ENCODE peak calls at places on chromosomes 2 and 18, in ten cellular contexts. T is foreskin fibroblast, K is Peyer's patch, G is neural progenitor cell, B is lower lobe of right lung, S is fibroblast of mammary gland, N is brain microvascular endothelial cell, M is fibroblast of the aortic adventitia, V is GM06990, L is K562. H is an unnamed sample.

GRCh38 chr2:24084386-24085375 is at the start of gene TP53I3:
- DNase-seq in G (peak), S (peak), M (peak), V (peak), K (peak), N (peak), B (peak), L (peak), T (peak), H (peak)

GRCh38 chr2:74440378-74441110 is 1.2 kb downstream of the RTKN start:
- DNase-seq in K (peak), T (peak), G (peak), N (peak), M (peak), B (peak), S (peak), L (peak), V (peak), H (peak)

GRCh38 chr2:216159161-216159560 is 50.0 kb downstream of the XRCC5 start:
- DNase-seq in B (no peak), G (no peak), V (no peak), M (no peak), T (no peak), N (no peak), K (no peak), L (no peak), S (no peak), H (no peak)

GRCh38 chr18:3281456-3282400 is 19.8 kb downstream of the MYL12B start:
- DNase-seq in K (no peak), L (peak), M (peak), N (no peak), T (peak), S (peak), G (peak), B (no peak), V (peak), H (peak)

GRCh38 chr2:25161055-25161781 is 7.2 kb downstream of the POMC start:
- DNase-seq in L (no peak), T (peak), M (peak), V (peak), S (peak), B (peak), G (no peak), N (no peak), K (peak), H (peak)

GRCh38 chr2:111053266-111053665 is 67.4 kb upstream of the BCL2L11 start:
- DNase-seq in G (no peak), S (no peak), V (no peak), M (no peak), T (no peak), L (no peak), K (no peak), B (no peak), N (no peak), H (no peak)

GRCh38 chr18:71293322-71293721 is 1004.5 kb downstream of the SOCS6 start:
- DNase-seq in K (no peak), N (no peak), B (no peak), T (no peak), S (no peak), V (no peak), L (no peak), G (no peak), M (peak), H (peak)

GRCh38 chr18:25103468-25104155 is 248.4 kb downstream of the ZNF521 start:
- DNase-seq in V (no peak), K (no peak), M (no peak), N (no peak), G (no peak), T (no peak), L (no peak), B (no peak), S (no peak), H (no peak)

GRCh38 chr18:10490401-10491289 is 35.2 kb upstream of the NAPG start:
- DNase-seq in G (peak), T (no peak), V (peak), M (no peak), N (no peak), L (peak), S (no peak), K (peak), B (no peak), H (no peak)

GRCh38 chr2:67241453-67241852 is 155.7 kb upstream of the ETAA1 start:
- DNase-seq in L (no peak), T (no peak), K (no peak), V (no peak), N (no peak), M (no peak), G (no peak), S (no peak), B (no peak), H (no peak)

GRCh38 chr2:109030870-109031480 is 42.0 kb upstream of the EDAR start:
- DNase-seq in M (no peak), B (no peak), G (no peak), K (peak), T (no peak), V (no peak), L (no peak), S (no peak), N (no peak), H (no peak)

DNA sequence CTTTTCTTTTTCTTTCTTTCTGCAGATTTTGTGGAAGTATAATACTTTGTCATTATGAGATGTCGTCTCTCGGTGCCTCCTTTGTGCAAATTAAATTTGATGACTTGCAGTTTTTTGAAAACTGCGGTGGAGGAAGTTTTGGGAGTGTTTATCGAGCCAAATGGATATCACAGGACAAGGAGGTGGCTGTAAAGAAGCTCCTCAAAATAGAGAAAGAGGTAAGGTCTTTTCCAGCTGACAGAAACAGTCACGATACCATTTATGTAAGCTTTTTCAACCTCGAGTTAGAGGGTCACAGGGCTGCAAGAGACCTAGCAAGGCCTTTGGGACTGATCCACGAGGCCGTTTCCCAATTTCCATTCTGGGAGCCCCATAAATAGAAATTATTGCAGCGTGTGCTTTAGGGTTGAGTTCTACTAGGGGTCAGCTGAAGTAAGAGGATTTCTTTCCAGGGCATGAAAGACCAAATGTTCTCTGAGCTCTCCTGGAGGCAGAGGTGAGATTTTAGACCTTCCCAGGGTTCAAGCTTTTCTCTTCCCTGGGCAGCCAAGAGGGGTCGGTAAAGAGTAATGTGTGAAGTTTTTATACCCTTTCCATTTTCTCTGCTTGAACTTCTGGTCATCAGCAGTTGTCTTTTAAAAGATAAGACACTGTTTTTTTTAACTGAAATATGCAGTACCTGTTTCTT is 15.5 kb downstream of the MAP3K20 start:
- DNase-seq in T (no peak), G (no peak), M (peak), V (no peak), N (no peak), B (no peak), S (no peak), L (peak), K (no peak), H (peak)
- H3K4me3 ChIP-seq in T (no peak), G (no peak), M (peak), V (no peak), N (no peak), B (no peak), S (no peak), L (peak), K (no peak), H (no peak)

GRCh38 chr2:193907561-193907960 is 1712.8 kb upstream of the TMEFF2 start:
- DNase-seq in T (no peak), G (no peak), N (no peak), L (no peak), V (no peak), M (no peak), S (no peak), B (no peak), K (no peak), H (peak)
- TF ChIP-seq CTCF in T (no peak), G (no peak), N (no peak), L (no peak), V (no peak), M (no peak), S (no peak), B (no peak), K (no peak), H (no peak)

GRCh38 chr18:32695534-32695933 is 77.3 kb downstream of the KLHL14 start:
- DNase-seq in G (no peak), N (no peak), L (no peak), T (no peak), V (no peak), M (no peak), K (no peak), S (no peak), B (no peak), H (no peak)

GRCh38 chr18:32701288-32701687 is 71.5 kb downstream of the KLHL14 start:
- DNase-seq in V (no peak), S (no peak), T (no peak), N (no peak), B (no peak), K (no peak), M (no peak), G (no peak), L (no peak), H (no peak)

GRCh38 chr18:32696376-32696775 is 76.4 kb downstream of the KLHL14 start:
- DNase-seq in S (no peak), M (no peak), G (no peak), K (no peak), N (no peak), L (no peak), B (no peak), T (no peak), V (no peak), H (no peak)

GRCh38 chr18:32698148-32698547 is 74.7 kb downstream of the KLHL14 start:
- DNase-seq in B (no peak), G (no peak), K (no peak), S (no peak), V (no peak), N (no peak), M (no peak), L (no peak), T (no peak), H (no peak)
- H3K4me3 ChIP-seq in B (no peak), G (no peak), K (no peak), S (no peak), V (no peak), N (no peak), M (no peak), L (no peak), T (no peak), H (no peak)

GRCh38 chr2:218813771-218814460 is 17.7 kb downstream of the PRKAG3 start:
- DNase-seq in K (no peak), S (no peak), L (no peak), G (no peak), T (no peak), M (no peak), N (no peak), V (no peak), B (peak), H (no peak)

GRCh38 chr2:218814540-218815243 is 16.9 kb downstream of the PRKAG3 start:
- DNase-seq in T (no peak), G (no peak), K (no peak), L (no peak), V (no peak), S (no peak), B (no peak), N (no peak), M (no peak), H (no peak)

GRCh38 chr2:218815244-218815637 is 16.4 kb downstream of the PRKAG3 start:
- DNase-seq in T (no peak), L (no peak), M (no peak), B (no peak), K (no peak), G (no peak), V (no peak), S (no peak), N (no peak), H (no peak)

GRCh38 chr2:218816561-218817011 is 15.0 kb downstream of the PRKAG3 start:
- DNase-seq in V (no peak), S (no peak), G (no peak), K (no peak), T (no peak), B (no peak), L (no peak), N (no peak), M (no peak), H (no peak)

GRCh38 chr2:218815649-218816048 is 16.0 kb downstream of the PRKAG3 start:
- DNase-seq in N (no peak), B (no peak), V (no peak), G (no peak), L (no peak), M (no peak), S (no peak), T (no peak), K (no peak), H (no peak)
- TF ChIP-seq CTCF in N (no peak), B (no peak), V (no peak), G (no peak), L (no peak), M (no peak), S (no peak), T (no peak), K (no peak), H (no peak)

GRCh38 chr18:58196164-58196563 is 152.1 kb downstream of the NEDD4L start:
- DNase-seq in N (no peak), L (no peak), M (no peak), B (no peak), G (no peak), S (no peak), V (no peak), T (no peak), K (no peak), H (no peak)
- H3K4me3 ChIP-seq in N (no peak), L (no peak), M (no peak), B (peak), G (no peak), S (no peak), V (no peak), T (no peak), K (peak), H (no peak)

H was measured in cardiac fibroblast.